ENCODE peak calls at places on chromosomes 13 and 19, in ten cellular contexts. L is astrocyte of the spinal cord, Q is COR-L47, Z is NCI-H1105 treated with DMSO at 0.1 percent for 48 hours, X is PC-9, D is fibroblast of the conjunctiva, B is Peyer's patch, C is A172, N is SHP77, O is naive B cell. T is an unnamed sample.

GRCh38 chr13:46197299-46197975 is 14.3 kb upstream of the LRRC63 start:
- DNase-seq in L (no peak), Q (no peak), Z (no peak), X (no peak), D (no peak), B (no peak), C (no peak), N (no peak), O (no peak), T (no peak)

GRCh38 chr19:4375164-4375619 is 25.2 kb downstream of the SH3GL1 start:
- DNase-seq in L (no peak), Q (no peak), Z (no peak), X (peak), D (no peak), B (peak), C (peak), N (peak), O (no peak), T (peak)

GRCh38 chr19:19074172-19074905 is 10.5 kb downstream of the SLC25A42 start:
- DNase-seq in L (no peak), Q (no peak), Z (no peak), X (no peak), D (no peak), B (no peak), C (no peak), N (no peak), O (no peak), T (no peak)

GRCh38 chr19:12996542-12997094 is 1.3 kb downstream of the NFIX start:
- DNase-seq in L (no peak), Q (no peak), Z (no peak), X (peak), D (no peak), B (no peak), C (no peak), N (no peak), O (no peak), T (no peak)

GRCh38 chr19:49212302-49212701 is 54.7 kb downstream of the TRPM4 start:
- DNase-seq in L (no peak), Q (peak), Z (peak), X (peak), D (no peak), B (no peak), C (no peak), N (no peak), O (no peak), T (no peak)

GRCh38 chr13:60062502-60062901 is 101.2 kb downstream of the DIAPH3 start:
- DNase-seq in L (no peak), Q (no peak), Z (no peak), X (no peak), D (no peak), B (no peak), C (no peak), N (no peak), O (no peak), T (no peak)

GRCh38 chr19:58553799-58554493 is 959 bp downstream of the CHMP2A start:
- DNase-seq in L (no peak), Q (no peak), Z (no peak), X (no peak), D (no peak), B (no peak), C (no peak), N (no peak), O (no peak), T (no peak)

GRCh38 chr19:19606021-19606420 is 12.5 kb downstream of the PBX4 start:
- DNase-seq in L (no peak), Q (no peak), Z (no peak), X (peak), D (no peak), B (peak), C (peak), N (no peak), O (no peak), T (no peak)

GRCh38 chr19:18274776-18275356 is 614 bp upstream of the IQCN start:
- DNase-seq in L (peak), Q (no peak), Z (no peak), X (peak), D (peak), B (peak), C (peak), N (no peak), O (peak), T (no peak)

GRCh38 chr13:110564472-110564985 is 3.0 kb upstream of the RAB20 start:
- DNase-seq in L (no peak), Q (no peak), Z (no peak), X (no peak), D (no peak), B (no peak), C (no peak), N (no peak), O (no peak), T (no peak)

GRCh38 chr19:44303976-44304568 is 753 bp downstream of the ZNF235 start:
- DNase-seq in L (peak), Q (no peak), Z (peak), X (peak), D (peak), B (no peak), C (peak), N (peak), O (no peak), T (peak)

GRCh38 chr19:56350416-56351045 is 35.9 kb upstream of the ZSCAN5A start:
- DNase-seq in L (peak), Q (peak), Z (peak), X (peak), D (peak), B (no peak), C (peak), N (peak), O (peak), T (peak)

GRCh38 chr19:16383584-16384161 is 59.0 kb downstream of the KLF2 start:
- DNase-seq in L (no peak), Q (no peak), Z (no peak), X (no peak), D (no peak), B (peak), C (no peak), N (no peak), O (peak), T (no peak)

GRCh38 chr19:46042252-46042883 is 1.6 kb upstream of the IGFL4 start:
- DNase-seq in L (no peak), Q (no peak), Z (no peak), X (no peak), D (no peak), B (no peak), C (no peak), N (no peak), O (no peak), T (peak)